ENCODE peak calls at places on chromosome 4, in six cellular contexts. One of them, this sample, is unnamed.

GRCh38 chr4:48139688-48140087 is 5.6 kb upstream of the TXK start:
- DNase-seq in upper lobe of left lung: no peak
- DNase-seq in Peyer's patch: peak
- DNase-seq in HCT116: no peak
- DNase-seq in H54: no peak
- DNase-seq in A549: no peak
- DNase-seq in this sample: no peak

GRCh38 chr4:117096886-117097285 is 11.5 kb upstream of the TRAM1L1 start:
- DNase-seq in HCT116: no peak
- DNase-seq in Peyer's patch: no peak
- DNase-seq in H54: no peak
- DNase-seq in upper lobe of left lung: no peak
- DNase-seq in A549: no peak
- DNase-seq in this sample: no peak

GRCh38 chr4:147733614-147734344 is 1.9 kb downstream of the ARHGAP10 start:
- DNase-seq in A549: no peak
- DNase-seq in H54: no peak
- DNase-seq in Peyer's patch: no peak
- DNase-seq in upper lobe of left lung: no peak
- DNase-seq in HCT116: no peak
- DNase-seq in this sample: peak

GRCh38 chr4:25441519-25442117 is 64.6 kb downstream of the ANAPC4 start:
- DNase-seq in HCT116: peak
- DNase-seq in H54: peak
- DNase-seq in upper lobe of left lung: no peak
- DNase-seq in Peyer's patch: no peak
- DNase-seq in A549: peak
- DNase-seq in this sample: peak

GRCh38 chr4:23891064-23891421 is 1.2 kb upstream of the PPARGC1A start:
- DNase-seq in A549: no peak
- DNase-seq in HCT116: no peak
- DNase-seq in upper lobe of left lung: no peak
- DNase-seq in Peyer's patch: no peak
- DNase-seq in H54: no peak
- DNase-seq in this sample: no peak

GRCh38 chr4:24690436-24690835 is 104.9 kb upstream of the SOD3 start:
- DNase-seq in Peyer's patch: no peak
- DNase-seq in H54: no peak
- DNase-seq in upper lobe of left lung: no peak
- DNase-seq in HCT116: no peak
- DNase-seq in A549: no peak
- DNase-seq in this sample: no peak

GRCh38 chr4:176906693-176907092 is 114.0 kb upstream of the VEGFC start:
- DNase-seq in upper lobe of left lung: no peak
- DNase-seq in Peyer's patch: no peak
- DNase-seq in A549: no peak
- DNase-seq in H54: no peak
- DNase-seq in HCT116: no peak
- DNase-seq in this sample: no peak

GRCh38 chr4:55498051-55498450 is 48.7 kb downstream of the CLOCK start:
- DNase-seq in upper lobe of left lung: no peak
- DNase-seq in Peyer's patch: no peak
- DNase-seq in HCT116: no peak
- DNase-seq in A549: no peak
- DNase-seq in H54: no peak
- DNase-seq in this sample: no peak

GRCh38 chr4:16250665-16251365 is 24.5 kb upstream of the TAPT1 start:
- DNase-seq in H54: no peak
- DNase-seq in HCT116: no peak
- DNase-seq in A549: peak
- DNase-seq in upper lobe of left lung: no peak
- DNase-seq in Peyer's patch: no peak
- DNase-seq in this sample: peak

GRCh38 chr4:137749466-137749865 is 217.2 kb upstream of the PCDH18 start:
- DNase-seq in Peyer's patch: no peak
- DNase-seq in H54: no peak
- DNase-seq in A549: no peak
- DNase-seq in upper lobe of left lung: no peak
- DNase-seq in HCT116: no peak
- DNase-seq in this sample: no peak

GRCh38 chr4:166274136-166274761 is 401.2 kb downstream of the TLL1 start:
- DNase-seq in upper lobe of left lung: peak
- DNase-seq in H54: peak
- DNase-seq in HCT116: no peak
- DNase-seq in A549: peak
- DNase-seq in Peyer's patch: no peak
- DNase-seq in this sample: no peak

GRCh38 chr4:101667348-101667747 is 123.2 kb upstream of the BANK1 start:
- DNase-seq in upper lobe of left lung: no peak
- DNase-seq in H54: no peak
- DNase-seq in HCT116: no peak
- DNase-seq in Peyer's patch: no peak
- DNase-seq in A549: no peak
- DNase-seq in this sample: no peak

GRCh38 chr4:8410641-8411271 is 29.8 kb downstream of the ACOX3 start:
- DNase-seq in Peyer's patch: no peak
- DNase-seq in upper lobe of left lung: no peak
- DNase-seq in HCT116: peak
- DNase-seq in A549: peak
- DNase-seq in H54: peak
- DNase-seq in this sample: no peak

GRCh38 chr4:138182838-138183426 is 59.2 kb downstream of the SLC7A11 start:
- DNase-seq in H54: no peak
- DNase-seq in Peyer's patch: no peak
- DNase-seq in A549: peak
- DNase-seq in upper lobe of left lung: no peak
- DNase-seq in HCT116: peak
- DNase-seq in this sample: no peak

GRCh38 chr4:104649631-104650030 is 154.9 kb upstream of the CXXC4 start:
- DNase-seq in H54: no peak
- DNase-seq in upper lobe of left lung: no peak
- DNase-seq in A549: no peak
- DNase-seq in HCT116: no peak
- DNase-seq in Peyer's patch: no peak
- DNase-seq in this sample: no peak

GRCh38 chr4:80220711-80221110 is 23.4 kb downstream of the PRDM8 start:
- DNase-seq in upper lobe of left lung: no peak
- DNase-seq in A549: no peak
- DNase-seq in H54: no peak
- DNase-seq in Peyer's patch: no peak
- DNase-seq in HCT116: no peak
- DNase-seq in this sample: no peak
- TF ChIP-seq POLR2A in upper lobe of left lung: no peak
- TF ChIP-seq POLR2A in A549: no peak
- TF ChIP-seq POLR2A in H54: no peak
- TF ChIP-seq POLR2A in Peyer's patch: no peak
- TF ChIP-seq POLR2A in HCT116: no peak
- TF ChIP-seq POLR2A in this sample: no peak

GRCh38 chr4:108280072-108280471 is 111.3 kb upstream of the LEF1 start:
- DNase-seq in A549: no peak
- DNase-seq in H54: no peak
- DNase-seq in upper lobe of left lung: no peak
- DNase-seq in HCT116: no peak
- DNase-seq in Peyer's patch: no peak
- DNase-seq in this sample: no peak
- TF ChIP-seq POLR2A in A549: no peak
- TF ChIP-seq POLR2A in H54: no peak
- TF ChIP-seq POLR2A in upper lobe of left lung: no peak
- TF ChIP-seq POLR2A in HCT116: no peak
- TF ChIP-seq POLR2A in Peyer's patch: no peak
- TF ChIP-seq POLR2A in this sample: no peak

DNA sequence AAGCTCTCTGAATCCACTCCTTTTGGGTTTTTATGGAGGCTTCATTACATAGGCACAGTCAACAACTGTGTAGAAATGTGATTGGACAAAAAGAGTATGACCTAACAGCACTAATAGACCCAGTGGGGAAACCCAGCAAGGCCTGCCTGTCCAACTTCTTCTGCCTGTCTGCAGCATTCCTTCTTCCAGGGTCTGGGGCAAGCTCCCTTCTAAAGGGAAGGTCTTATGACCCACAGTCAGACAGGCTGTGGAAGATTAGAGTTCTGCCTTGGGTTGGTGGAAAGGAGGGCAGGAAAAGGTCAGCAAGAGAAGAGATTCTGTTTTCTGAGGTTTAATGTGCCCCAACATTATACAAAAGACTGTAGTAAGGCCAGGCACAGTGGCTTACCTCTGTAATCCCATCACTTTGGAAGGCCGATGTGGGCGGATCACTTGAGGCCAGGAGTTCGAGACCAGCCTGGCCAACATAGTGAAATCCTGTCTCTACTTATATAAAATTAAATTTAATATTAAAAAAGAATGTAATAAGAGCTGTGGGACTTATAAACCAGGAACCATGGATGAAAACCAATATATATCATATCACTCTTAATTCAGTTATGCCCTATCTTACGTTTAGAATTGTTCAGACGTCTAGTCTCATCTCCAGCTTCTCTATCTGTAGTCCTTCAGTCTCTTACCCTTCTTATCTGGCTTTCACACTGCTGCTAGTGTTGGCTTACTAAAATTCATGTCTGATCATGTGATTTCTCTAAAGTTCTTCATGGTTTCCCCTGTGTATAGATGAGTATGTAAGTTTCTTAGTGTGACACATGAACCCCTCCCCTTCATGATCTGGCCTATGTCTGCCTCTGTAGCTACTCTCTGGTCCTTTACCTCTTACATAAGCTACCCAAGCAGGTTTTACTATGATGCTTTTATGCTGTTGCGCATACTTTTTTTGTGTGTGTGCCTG is 6.2 kb downstream of the CLCN3 start:
- DNase-seq in upper lobe of left lung: no peak
- DNase-seq in H54: no peak
- DNase-seq in Peyer's patch: no peak
- DNase-seq in HCT116: no peak
- DNase-seq in A549: no peak
- DNase-seq in this sample: no peak
- TF ChIP-seq POLR2A in upper lobe of left lung: no peak
- TF ChIP-seq POLR2A in H54: no peak
- TF ChIP-seq POLR2A in Peyer's patch: no peak
- TF ChIP-seq POLR2A in HCT116: no peak
- TF ChIP-seq POLR2A in A549: no peak
- TF ChIP-seq POLR2A in this sample: no peak

GRCh38 chr4:184384056-184384809 is 90.1 kb downstream of the IRF2 start:
- DNase-seq in upper lobe of left lung: no peak
- DNase-seq in HCT116: no peak
- DNase-seq in A549: peak
- DNase-seq in Peyer's patch: peak
- DNase-seq in H54: peak
- DNase-seq in this sample: peak

GRCh38 chr4:184380707-184381106 is 93.6 kb downstream of the IRF2 start:
- DNase-seq in H54: no peak
- DNase-seq in Peyer's patch: no peak
- DNase-seq in HCT116: no peak
- DNase-seq in upper lobe of left lung: no peak
- DNase-seq in A549: no peak
- DNase-seq in this sample: no peak

GRCh38 chr4:184383497-184384055 is 90.8 kb downstream of the IRF2 start:
- DNase-seq in H54: peak
- DNase-seq in A549: peak
- DNase-seq in Peyer's patch: no peak
- DNase-seq in HCT116: peak
- DNase-seq in upper lobe of left lung: no peak
- DNase-seq in this sample: peak

GRCh38 chr4:184384810-184385557 is 89.4 kb downstream of the IRF2 start:
- DNase-seq in A549: no peak
- DNase-seq in HCT116: no peak
- DNase-seq in upper lobe of left lung: no peak
- DNase-seq in Peyer's patch: no peak
- DNase-seq in H54: no peak
- DNase-seq in this sample: no peak

GRCh38 chr4:184382189-184382846 is 92.0 kb downstream of the IRF2 start:
- DNase-seq in H54: no peak
- DNase-seq in HCT116: no peak
- DNase-seq in upper lobe of left lung: no peak
- DNase-seq in Peyer's patch: no peak
- DNase-seq in A549: no peak
- DNase-seq in this sample: peak
- TF ChIP-seq POLR2A in H54: no peak
- TF ChIP-seq POLR2A in HCT116: no peak
- TF ChIP-seq POLR2A in upper lobe of left lung: no peak
- TF ChIP-seq POLR2A in Peyer's patch: no peak
- TF ChIP-seq POLR2A in A549: no peak
- TF ChIP-seq POLR2A in this sample: no peak

GRCh38 chr4:769511-769910 is 56.4 kb downstream of the CPLX1 start:
- DNase-seq in H54: no peak
- DNase-seq in Peyer's patch: no peak
- DNase-seq in HCT116: no peak
- DNase-seq in A549: no peak
- DNase-seq in upper lobe of left lung: peak
- DNase-seq in this sample: no peak
- TF ChIP-seq POLR2A in H54: no peak
- TF ChIP-seq POLR2A in Peyer's patch: no peak
- TF ChIP-seq POLR2A in HCT116: no peak
- TF ChIP-seq POLR2A in A549: no peak
- TF ChIP-seq POLR2A in upper lobe of left lung: no peak
- TF ChIP-seq POLR2A in this sample: no peak

DNA sequence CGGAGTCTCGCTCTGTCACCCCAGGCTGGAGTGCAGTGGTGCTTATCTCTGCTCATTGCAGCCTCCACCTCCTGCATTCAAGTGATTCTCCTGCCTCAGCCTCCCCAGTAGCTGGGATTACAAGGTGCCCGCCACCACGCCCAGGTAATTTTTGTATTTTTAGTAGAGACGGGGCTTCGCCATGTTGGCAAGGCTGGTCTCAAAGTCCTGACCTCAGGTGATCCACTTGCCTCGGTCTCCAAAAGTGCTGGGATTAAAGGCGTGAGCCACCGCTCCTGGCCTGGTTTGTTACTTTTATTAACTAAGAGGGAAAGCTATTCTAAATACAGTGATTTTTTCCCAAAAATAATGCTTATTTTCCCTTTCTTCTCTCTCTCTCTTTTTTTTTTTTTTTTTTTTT is 866 bp upstream of the CENPE start:
- DNase-seq in H54: no peak
- DNase-seq in upper lobe of left lung: no peak
- DNase-seq in A549: no peak
- DNase-seq in HCT116: no peak
- DNase-seq in Peyer's patch: no peak
- DNase-seq in this sample: no peak
- TF ChIP-seq POLR2A in H54: no peak
- TF ChIP-seq POLR2A in upper lobe of left lung: no peak
- TF ChIP-seq POLR2A in A549: no peak
- TF ChIP-seq POLR2A in HCT116: no peak
- TF ChIP-seq POLR2A in Peyer's patch: no peak
- TF ChIP-seq POLR2A in this sample: no peak

This sample was measured in adrenal gland.